ENCODE peak calls at places on chromosomes 12 and 14, in seven cellular contexts. Z is Caco-2, J is IMR-90, Q is adrenal gland, X is AG04450, U is choroid plexus epithelial cell, V is uterus. I is an unnamed sample.
A peak's percentile ranks its signal among the peaks of the same experiment; 100 is the strongest.

GRCh38 chr14:34258318-34258717 is 203.7 kb downstream of the SPTSSA start:
- DNase-seq in U (peak; percentile 35), X (no peak), Z (peak; percentile 21), Q (no peak), V (peak; percentile 36), J (peak; percentile 15), I (peak; percentile 71)

GRCh38 chr14:50061664-50062437 is 54.5 kb downstream of the VCPKMT start:
- DNase-seq in U (peak; percentile 43), Z (peak; percentile 44), V (peak; percentile 32), X (no peak), J (peak; percentile 56), Q (peak; percentile 83), I (peak; percentile 38)

GRCh38 chr14:57417228-57417627 is 26.8 kb downstream of the NAA30 start:
- DNase-seq in J (no peak), X (no peak), Z (no peak), U (no peak), V (no peak), Q (no peak), I (no peak)

GRCh38 chr12:123421314-123421713 is 15.2 kb downstream of the RILPL2 start:
- DNase-seq in X (no peak), U (no peak), Z (no peak), Q (no peak), V (no peak), J (no peak), I (no peak)

GRCh38 chr14:54446201-54446693 is 5.1 kb upstream of the CNIH1 start:
- DNase-seq in Q (no peak), V (peak; percentile 90), Z (no peak), U (peak; percentile 33), X (no peak), J (no peak), I (peak; percentile 71)

GRCh38 chr12:14896477-14897184 is 11.0 kb upstream of the MGP start:
- DNase-seq in V (no peak), X (peak; percentile 52), Z (no peak), Q (no peak), U (peak; percentile 85), J (peak; percentile 79), I (peak; percentile 61)

GRCh38 chr12:6038160-6038559 is 86.3 kb downstream of the VWF start:
- DNase-seq in V (no peak), U (peak; percentile 90), X (no peak), Q (peak; percentile 72), Z (peak; percentile 88), J (peak; percentile 76), I (peak; percentile 89)

GRCh38 chr12:52321433-52321832 is 235 bp upstream of the KRT83 start:
- DNase-seq in Z (no peak), U (no peak), X (no peak), Q (no peak), J (no peak), V (no peak), I (no peak)

GRCh38 chr12:92363295-92364146 is 217.9 kb upstream of the BTG1 start:
- DNase-seq in V (peak; percentile 28), U (peak; percentile 42), Z (no peak), X (no peak), J (peak; percentile 4), Q (peak; percentile 68), I (no peak)

GRCh38 chr12:56517854-56518253 is 3.8 kb upstream of the RBMS2 start:
- DNase-seq in V (no peak), Q (no peak), U (no peak), J (no peak), Z (no peak), X (no peak), I (peak; percentile 82)

GRCh38 chr12:39990122-39991101 is 115.5 kb downstream of the SLC2A13 start:
- DNase-seq in Q (peak; percentile 79), J (peak; percentile 32), U (peak; percentile 73), V (peak; percentile 41), Z (peak; percentile 62), X (peak; percentile 2), I (peak; percentile 58)

GRCh38 chr12:460301-461230 is 827 bp downstream of the B4GALNT3 start:
- DNase-seq in J (no peak), V (peak; percentile 35), X (no peak), Q (no peak), U (no peak), Z (peak; percentile 57), I (no peak)

GRCh38 chr12:82874935-82875334 is 188.2 kb downstream of the TMTC2 start:
- DNase-seq in X (peak; percentile 4), Z (no peak), U (peak; percentile 68), V (no peak), J (peak; percentile 67), Q (no peak), I (peak; percentile 72)

GRCh38 chr12:49345048-49345839 is 1.4 kb upstream of the DNAJC22 start:
- DNase-seq in J (no peak), Z (peak; percentile 53), V (no peak), Q (peak; percentile 53), U (no peak), X (no peak), I (no peak)

GRCh38 chr12:87760943-87761342 is 268.3 kb downstream of the C12orf50 start:
- DNase-seq in U (no peak), J (peak; percentile 11), V (no peak), Z (no peak), X (no peak), Q (no peak), I (no peak)

GRCh38 chr12:66735275-66735674 is 56.4 kb upstream of the GRIP1 start:
- DNase-seq in Z (no peak), U (no peak), J (no peak), V (no peak), X (no peak), Q (no peak), I (no peak)

GRCh38 chr12:106924458-106924857 is 31.2 kb upstream of the TMEM263 start:
- DNase-seq in Q (no peak), U (no peak), X (no peak), Z (no peak), V (no peak), J (peak; percentile 48), I (no peak)

GRCh38 chr14:61281911-61282310 is 773 bp upstream of the TMEM30B start:
- DNase-seq in Q (no peak), X (no peak), J (no peak), V (no peak), Z (no peak), U (no peak), I (no peak)

GRCh38 chr12:90188857-90189256 is 480.2 kb upstream of the ATP2B1 start:
- DNase-seq in Q (no peak), V (no peak), U (no peak), Z (no peak), X (no peak), J (no peak), I (no peak)

GRCh38 chr14:89719371-89720075 is 235.0 kb downstream of the EFCAB11 start:
- DNase-seq in Q (no peak), Z (no peak), V (no peak), J (no peak), X (no peak), U (no peak), I (no peak)
- H3K4me3 ChIP-seq in Q (no peak overlapping the region), Z (no peak overlapping the region), V (no peak overlapping the region), J (no peak overlapping the region), X (no peak overlapping the region), U (no peak overlapping the region), I (no peak overlapping the region)

DNA sequence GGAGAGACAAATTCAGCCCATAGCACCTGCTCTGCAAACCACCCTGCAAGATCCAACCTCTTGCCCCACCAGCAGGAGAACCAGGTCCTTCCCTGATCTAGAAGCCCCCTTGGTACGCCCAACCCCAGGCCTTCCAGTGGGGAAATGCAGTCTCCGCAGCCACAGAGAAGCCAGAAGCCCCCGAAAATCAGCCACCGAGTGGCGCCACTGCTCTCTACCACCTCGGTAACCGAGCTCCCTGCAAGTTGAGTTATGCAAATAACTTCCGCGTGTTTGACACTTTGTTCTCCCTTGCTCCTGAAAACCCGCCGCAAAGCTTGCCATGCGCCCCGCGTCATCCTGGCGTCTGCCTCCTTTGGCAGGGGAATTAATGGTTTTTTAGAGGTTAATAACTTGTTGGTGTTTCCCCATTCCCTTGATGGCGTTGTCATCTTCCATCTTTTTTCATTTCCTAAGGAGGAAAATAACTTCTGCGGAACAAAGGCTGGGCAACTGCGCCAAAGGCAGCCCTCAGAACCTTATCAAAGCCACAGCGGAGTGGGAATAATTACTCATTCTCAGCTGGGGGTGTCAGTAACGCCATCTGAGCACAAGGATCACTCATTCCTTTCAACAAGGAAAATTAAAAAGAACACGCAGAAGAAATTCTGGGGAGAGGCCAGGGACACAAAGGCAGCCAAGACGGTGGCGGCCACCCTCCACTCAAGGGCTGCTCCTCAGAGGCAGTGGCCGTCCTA is 60.4 kb downstream of the FZD10 start:
- DNase-seq in J (no peak), V (no peak), X (no peak), U (no peak), Q (no peak), Z (no peak), I (no peak)
- TF ChIP-seq CTCF in J (no peak), V (no peak), X (no peak), U (no peak), Q (no peak), Z (no peak), I (no peak)

GRCh38 chr12:41439134-41439533 is 251.0 kb downstream of the PDZRN4 start:
- DNase-seq in J (no peak), Z (no peak), V (no peak), X (no peak), Q (no peak), U (peak; percentile 2), I (no peak)

GRCh38 chr12:41442905-41443304 is 254.8 kb downstream of the PDZRN4 start:
- DNase-seq in V (no peak), Z (no peak), Q (no peak), J (no peak), U (peak; percentile 5), X (no peak), I (no peak)

GRCh38 chr12:41437578-41437977 is 249.5 kb downstream of the PDZRN4 start:
- DNase-seq in Q (no peak), Z (no peak), U (no peak), V (no peak), J (no peak), X (no peak), I (no peak)

GRCh38 chr12:41439858-41440257 is 251.7 kb downstream of the PDZRN4 start:
- DNase-seq in V (no peak), X (no peak), Z (no peak), Q (no peak), U (no peak), J (no peak), I (no peak)

DNA sequence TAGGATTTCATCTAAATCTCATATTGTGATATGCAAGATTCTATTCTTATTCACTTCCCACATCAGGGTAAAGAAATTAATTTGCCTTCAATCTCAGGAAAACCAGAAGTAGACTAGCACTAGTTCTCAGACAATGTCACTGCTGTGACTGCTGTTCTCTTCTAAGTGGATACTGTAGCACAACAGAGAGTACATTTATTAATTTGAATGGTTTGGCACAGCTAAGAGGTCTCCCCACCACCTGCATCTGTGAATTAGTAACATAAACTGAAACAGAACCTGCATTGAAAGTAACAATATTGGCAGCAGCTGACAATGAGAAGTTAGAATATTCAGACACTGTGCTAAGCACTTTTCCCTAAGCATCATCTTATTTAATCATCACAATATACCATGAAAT is 253.1 kb downstream of the PDZRN4 start:
- DNase-seq in J (no peak), V (no peak), X (no peak), Z (no peak), U (no peak), Q (no peak), I (no peak)
- H3K4me3 ChIP-seq in J (no peak overlapping the region), V (no peak overlapping the region), X (no peak overlapping the region), Z (no peak overlapping the region), U (no peak overlapping the region), Q (no peak overlapping the region), I (no peak overlapping the region)

DNA sequence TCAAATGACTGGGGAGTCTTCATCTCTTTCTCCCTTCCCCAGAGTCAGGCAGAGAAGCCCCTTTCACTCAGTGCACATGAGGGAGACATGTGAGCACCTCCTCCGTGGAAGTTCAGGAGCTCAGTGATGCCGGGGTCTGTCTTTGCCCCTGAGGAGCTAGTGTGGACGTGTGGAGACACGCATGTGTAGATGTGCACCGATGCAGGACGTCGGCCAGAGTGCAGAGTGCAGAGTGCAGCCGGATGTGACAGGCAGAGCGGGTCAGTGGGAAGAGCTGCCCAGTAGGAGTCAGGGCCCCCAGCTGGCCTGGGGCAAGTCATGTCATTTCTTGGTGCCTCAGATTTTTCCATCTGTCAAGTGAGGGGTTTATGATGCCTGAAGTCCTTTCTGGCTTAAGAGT is 20.7 kb downstream of the TSPAN9 start:
- DNase-seq in V (no peak), X (no peak), Z (no peak), U (no peak), Q (no peak), J (no peak), I (no peak)
- TF ChIP-seq CTCF in V (no peak), X (no peak), Z (no peak), U (no peak), Q (no peak), J (no peak), I (no peak)